ENCODE peak calls at places on chromosomes 16 and 17, in seven cellular contexts. L is CD8-positive, alpha-beta T cell; S is cardiac muscle cell; R is skeletal muscle cell; Z is AG04449; J is Peyer's patch; Q is tibial artery. E is an unnamed sample.

GRCh38 chr16:69718365-69718764 is 8.0 kb downstream of the NQO1 start:
- DNase-seq in L (no peak), S (no peak), R (no peak), Z (no peak), J (no peak), Q (peak), E (no peak)

GRCh38 chr16:88415381-88416323 is 32.9 kb downstream of the ZNF469 start:
- DNase-seq in L (no peak), S (no peak), R (no peak), Z (no peak), J (no peak), Q (no peak), E (no peak)

GRCh38 chr16:27020031-27020430 is 46.7 kb upstream of the C16orf82 start:
- DNase-seq in L (no peak), S (no peak), R (no peak), Z (no peak), J (no peak), Q (no peak), E (no peak)

GRCh38 chr16:64459821-64460220 is 662.0 kb downstream of the CDH11 start:
- DNase-seq in L (no peak), S (no peak), R (peak), Z (no peak), J (no peak), Q (no peak), E (no peak)

GRCh38 chr16:67718668-67719047 is 458 bp downstream of the GFOD2 start:
- DNase-seq in L (no peak), S (no peak), R (no peak), Z (no peak), J (no peak), Q (no peak), E (no peak)

GRCh38 chr17:34996422-34997029 is 16.2 kb downstream of the LIG3 start:
- DNase-seq in L (no peak), S (no peak), R (no peak), Z (no peak), J (no peak), Q (no peak), E (no peak)

GRCh38 chr16:30637952-30638351 is 12.8 kb upstream of the PRR14 start:
- DNase-seq in L (no peak), S (no peak), R (no peak), Z (no peak), J (no peak), Q (no peak), E (no peak)

GRCh38 chr17:63954402-63955063 is 18.2 kb downstream of the SCN4A start:
- DNase-seq in L (peak), S (no peak), R (no peak), Z (no peak), J (no peak), Q (no peak), E (no peak)

GRCh38 chr17:57625511-57625910 is 119.6 kb downstream of the CCDC182 start:
- DNase-seq in L (no peak), S (no peak), R (no peak), Z (no peak), J (no peak), Q (no peak), E (no peak)

GRCh38 chr16:12225816-12226480 is 249.4 kb downstream of the SNX29 start:
- DNase-seq in L (no peak), S (no peak), R (no peak), Z (no peak), J (no peak), Q (no peak), E (no peak)

GRCh38 chr17:76150712-76151622 is 9.9 kb upstream of the FOXJ1 start:
- DNase-seq in L (no peak), S (no peak), R (no peak), Z (no peak), J (peak), Q (peak), E (no peak)

GRCh38 chr17:43324205-43324893 is 74.4 kb upstream of the ARL4D start:
- DNase-seq in L (no peak), S (no peak), R (no peak), Z (no peak), J (no peak), Q (peak), E (no peak)

GRCh38 chr16:3938843-3939624 is 58.5 kb upstream of the CREBBP start:
- DNase-seq in L (peak), S (peak), R (no peak), Z (peak), J (peak), Q (peak), E (no peak)

GRCh38 chr16:87963400-87963799 is 12.2 kb downstream of the BANP start:
- DNase-seq in L (peak), S (no peak), R (peak), Z (no peak), J (no peak), Q (no peak), E (no peak)

GRCh38 chr16:20901441-20902112 is 1.0 kb downstream of the LYRM1 start:
- DNase-seq in L (peak), S (peak), R (no peak), Z (no peak), J (no peak), Q (peak), E (peak)

GRCh38 chr17:4509402-4509801 is 10.7 kb downstream of the SPNS2 start:
- DNase-seq in L (no peak), S (no peak), R (no peak), Z (no peak), J (no peak), Q (peak), E (no peak)

GRCh38 chr17:80356231-80356856 is 58.6 kb upstream of the ENDOV start:
- DNase-seq in L (no peak), S (no peak), R (no peak), Z (no peak), J (peak), Q (peak), E (no peak)

GRCh38 chr17:82931696-82932060 is 91.9 kb upstream of the ZNF750 start:
- DNase-seq in L (no peak), S (no peak), R (peak), Z (peak), J (no peak), Q (peak), E (peak)

GRCh38 chr17:17758443-17758842 is 77.2 kb downstream of the RAI1 start:
- DNase-seq in L (no peak), S (no peak), R (no peak), Z (no peak), J (no peak), Q (no peak), E (no peak)

GRCh38 chr16:31093132-31093703 is 1.4 kb downstream of the VKORC1 start:
- DNase-seq in L (no peak), S (peak), R (no peak), Z (no peak), J (peak), Q (no peak), E (no peak)

GRCh38 chr17:32141690-32142037 is 638 bp upstream of the RHOT1 start:
- DNase-seq in L (no peak), S (no peak), R (no peak), Z (no peak), J (no peak), Q (no peak), E (no peak)

GRCh38 chr16:69929480-69929879 is 21.7 kb upstream of the CLEC18A start:
- DNase-seq in L (no peak), S (peak), R (no peak), Z (no peak), J (no peak), Q (no peak), E (no peak)

GRCh38 chr17:40351185-40352043 is 13.1 kb downstream of the GJD3 start:
- DNase-seq in L (no peak), S (no peak), R (no peak), Z (no peak), J (peak), Q (no peak), E (no peak)

GRCh38 chr16:56228476-56228875 is 37.2 kb downstream of the GNAO1 start:
- DNase-seq in L (no peak), S (no peak), R (no peak), Z (no peak), J (no peak), Q (no peak), E (no peak)

GRCh38 chr17:75624021-75624420 is 9.2 kb upstream of the SMIM5 start:
- DNase-seq in L (no peak), S (no peak), R (no peak), Z (no peak), J (no peak), Q (no peak), E (no peak)

GRCh38 chr16:21150375-21151001 is at the start of gene DNAH3:
- DNase-seq in L (no peak), S (no peak), R (no peak), Z (no peak), J (no peak), Q (no peak), E (peak)

GRCh38 chr17:43528319-43528987 is 17.7 kb downstream of the ETV4 start:
- DNase-seq in L (no peak), S (no peak), R (no peak), Z (no peak), J (no peak), Q (no peak), E (no peak)

GRCh38 chr16:87728026-87728425 is 37.8 kb downstream of the KLHDC4 start:
- DNase-seq in L (no peak), S (no peak), R (no peak), Z (no peak), J (no peak), Q (no peak), E (no peak)

GRCh38 chr16:10957771-10958486 is 13.6 kb downstream of the CLEC16A start:
- DNase-seq in L (no peak), S (no peak), R (no peak), Z (no peak), J (no peak), Q (no peak), E (no peak)

GRCh38 chr16:1300664-1301476 is 8.6 kb upstream of the UBE2I start:
- DNase-seq in L (peak), S (peak), R (no peak), Z (no peak), J (peak), Q (no peak), E (peak)

GRCh38 chr17:1455748-1456599 is at the start of gene CRK:
- DNase-seq in L (peak), S (peak), R (peak), Z (peak), J (peak), Q (peak), E (peak)

GRCh38 chr17:76171701-76172100 is 30.7 kb upstream of the FOXJ1 start:
- DNase-seq in L (no peak), S (no peak), R (no peak), Z (no peak), J (no peak), Q (no peak), E (no peak)

GRCh38 chr17:34644941-34645550 is 65.7 kb downstream of the TMEM132E start:
- DNase-seq in L (no peak), S (no peak), R (no peak), Z (no peak), J (no peak), Q (no peak), E (no peak)

GRCh38 chr17:76751416-76751993 is 13.6 kb downstream of the MFSD11 start:
- DNase-seq in L (no peak), S (no peak), R (no peak), Z (no peak), J (no peak), Q (no peak), E (no peak)

GRCh38 chr16:67387479-67388079 is 5.7 kb downstream of the TPPP3 start:
- DNase-seq in L (no peak), S (no peak), R (no peak), Z (no peak), J (no peak), Q (no peak), E (no peak)

GRCh38 chr16:85395913-85396878 is 216.9 kb upstream of the GSE1 start:
- DNase-seq in L (no peak), S (no peak), R (peak), Z (no peak), J (no peak), Q (peak), E (peak)

DNA sequence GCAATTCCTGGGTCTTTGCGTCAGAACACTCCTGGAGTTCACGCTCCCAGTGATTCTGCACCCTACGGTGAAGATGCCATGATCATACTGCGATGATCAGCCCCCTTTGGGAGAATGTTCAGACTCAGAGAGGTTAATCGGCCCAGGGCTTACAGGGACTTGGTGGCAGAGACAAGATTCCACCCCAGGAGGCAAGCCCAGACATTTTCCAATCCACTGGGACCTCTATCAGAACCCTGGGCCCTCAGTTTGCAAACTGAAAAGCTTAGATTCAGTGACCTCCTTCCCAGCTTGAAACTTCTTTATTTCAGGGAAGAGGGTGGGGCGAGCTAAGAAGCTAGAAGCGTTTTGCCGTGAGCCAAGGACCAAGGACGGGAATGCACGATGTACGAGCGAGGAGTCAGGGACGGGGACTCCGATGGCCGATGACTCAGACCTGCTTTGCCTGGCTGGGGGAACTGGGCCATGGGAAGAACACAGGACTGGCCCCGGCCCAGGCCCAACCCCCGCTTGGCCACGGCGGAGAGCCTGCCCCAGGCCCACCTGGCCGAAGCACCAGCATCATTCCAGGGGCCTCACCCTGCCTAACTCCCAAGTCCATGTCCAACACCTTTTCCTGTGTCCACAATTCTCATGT is 34.7 kb downstream of the SOCS3 start:
- DNase-seq in L (no peak), S (no peak), R (peak), Z (no peak), J (no peak), Q (peak), E (peak)
- H3K4me3 ChIP-seq in L (peak), S (no peak), R (no peak), Z (no peak), J (no peak), Q (no peak), E (no peak)

GRCh38 chr17:65134035-65134434 is 3.1 kb upstream of the RGS9 start:
- DNase-seq in L (no peak), S (no peak), R (no peak), Z (no peak), J (no peak), Q (no peak), E (no peak)
- H3K4me3 ChIP-seq in L (no peak), S (no peak), R (no peak), Z (no peak), J (no peak), Q (no peak), E (no peak)

GRCh38 chr17:39151680-39152058 is 232 bp upstream of the PLXDC1 start:
- DNase-seq in L (no peak), S (no peak), R (no peak), Z (no peak), J (peak), Q (no peak), E (peak)
- H3K4me3 ChIP-seq in L (peak), S (peak), R (peak), Z (peak), J (peak), Q (peak), E (no peak)

DNA sequence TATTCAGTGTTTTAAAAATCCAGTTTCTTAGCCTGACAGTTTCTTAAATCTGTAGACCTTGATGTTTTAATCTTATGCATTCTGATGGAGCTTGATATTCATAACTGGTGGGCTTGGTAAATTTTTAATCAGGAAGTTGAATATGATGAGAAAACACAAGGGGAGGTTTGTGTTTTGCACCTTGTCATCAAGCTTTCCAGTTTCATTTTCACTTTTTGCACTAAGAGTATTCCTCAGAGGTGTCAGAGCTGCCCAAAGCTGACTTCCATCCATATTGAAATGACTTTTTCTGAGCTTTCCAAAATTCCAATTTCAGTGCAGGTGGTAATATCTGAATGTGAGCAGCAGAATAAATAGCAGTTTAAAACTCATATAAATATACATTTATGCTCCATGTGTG is 555.0 kb upstream of the RBFOX1 start:
- DNase-seq in L (no peak), S (no peak), R (no peak), Z (no peak), J (no peak), Q (no peak), E (no peak)
- H3K4me3 ChIP-seq in L (no peak), S (no peak), R (no peak), Z (no peak), J (no peak), Q (no peak), E (no peak)

GRCh38 chr17:78921437-78921971 is 3.7 kb downstream of the TIMP2 start:
- DNase-seq in L (no peak), S (no peak), R (no peak), Z (no peak), J (no peak), Q (peak), E (no peak)
- H3K4me3 ChIP-seq in L (no peak), S (no peak), R (no peak), Z (peak), J (no peak), Q (peak), E (no peak)